ENCODE peak calls at places on chromosomes 5 and 9, in eight cellular contexts. Z is CD8-positive, alpha-beta T cell; P is A673; U is A549; K is small intestine; X is transverse colon; S is H9; M is neural progenitor cell. B is an unnamed sample.

GRCh38 chr5:35354751-35355150 is 124.5 kb upstream of the PRLR start:
- DNase-seq in Z (no peak), P (no peak), U (no peak), K (no peak), X (no peak), S (no peak), M (no peak), B (peak; percentile 24)

GRCh38 chr5:80481019-80481893 is 6.6 kb upstream of the FAM151B start:
- DNase-seq in Z (peak; percentile 31), P (peak; percentile 78), U (peak; percentile 63), K (peak; percentile 74), X (peak; percentile 40), S (peak; percentile 45), M (peak; percentile 57), B (peak; percentile 32)

GRCh38 chr5:10581867-10582511 is 18.1 kb downstream of the ANKRD33B start:
- DNase-seq in Z (peak; percentile 4), P (no peak), U (no peak), K (no peak), X (no peak), S (no peak), M (no peak), B (no peak)

GRCh38 chr5:96483878-96484277 is 50.8 kb upstream of the PCSK1 start:
- DNase-seq in Z (no peak), P (peak; percentile 52), U (peak; percentile 42), K (peak; percentile 2), X (no peak), S (no peak), M (peak; percentile 71), B (no peak)

GRCh38 chr9:14723301-14723700 is 768 bp upstream of the CER1 start:
- DNase-seq in Z (no peak), P (no peak), U (no peak), K (no peak), X (no peak), S (no peak), M (peak; percentile 10), B (no peak)

GRCh38 chr5:43010956-43011355 is 29.2 kb downstream of the ANXA2R start:
- DNase-seq in Z (no peak), P (peak; percentile 43), U (no peak), K (no peak), X (no peak), S (no peak), M (no peak), B (no peak)

GRCh38 chr5:144230806-144231205 is 60.1 kb downstream of the KCTD16 start:
- DNase-seq in Z (no peak), P (no peak), U (peak; percentile 10), K (peak; percentile 70), X (peak; percentile 6), S (no peak), M (no peak), B (no peak)

GRCh38 chr9:8855046-8855445 is 1055.5 kb upstream of the DMAC1 start:
- DNase-seq in Z (no peak), P (peak; percentile 11), U (peak; percentile 17), K (no peak), X (no peak), S (no peak), M (peak; percentile 42), B (no peak)

GRCh38 chr5:84392836-84393235 is 8.2 kb upstream of the EDIL3 start:
- DNase-seq in Z (no peak), P (no peak), U (no peak), K (no peak), X (no peak), S (no peak), M (no peak), B (no peak)

GRCh38 chr9:130731355-130731754 is 37.8 kb downstream of the EXOSC2 start:
- DNase-seq in Z (no peak), P (no peak), U (no peak), K (peak; percentile 45), X (no peak), S (no peak), M (no peak), B (no peak)

GRCh38 chr5:14256026-14256690 is 113.0 kb downstream of the TRIO start:
- DNase-seq in Z (no peak), P (no peak), U (peak; percentile 20), K (no peak), X (no peak), S (no peak), M (no peak), B (no peak)

GRCh38 chr5:93586948-93587918 is 4.2 kb downstream of the NR2F1 start:
- DNase-seq in Z (no peak), P (no peak), U (no peak), K (no peak), X (no peak), S (no peak), M (peak; percentile 63), B (no peak)

GRCh38 chr5:39948867-39949468 is 524.2 kb upstream of the DAB2 start:
- DNase-seq in Z (peak; percentile 66), P (peak; percentile 83), U (peak; percentile 77), K (peak; percentile 79), X (peak; percentile 53), S (peak; percentile 28), M (peak; percentile 85), B (peak; percentile 83)

GRCh38 chr9:105216440-105217178 is 27.8 kb upstream of the SLC44A1 start:
- DNase-seq in Z (no peak), P (no peak), U (no peak), K (peak; percentile 87), X (peak; percentile 54), S (no peak), M (no peak), B (peak; percentile 58)

GRCh38 chr5:174472956-174473355 is 251.4 kb upstream of the MSX2 start:
- DNase-seq in Z (no peak), P (no peak), U (no peak), K (no peak), X (no peak), S (no peak), M (no peak), B (no peak)

GRCh38 chr9:124660341-124660801 is 110.7 kb downstream of the NR6A1 start:
- DNase-seq in Z (no peak), P (peak; percentile 72), U (peak; percentile 57), K (peak; percentile 33), X (peak; percentile 11), S (peak; percentile 27), M (peak; percentile 83), B (no peak)

DNA sequence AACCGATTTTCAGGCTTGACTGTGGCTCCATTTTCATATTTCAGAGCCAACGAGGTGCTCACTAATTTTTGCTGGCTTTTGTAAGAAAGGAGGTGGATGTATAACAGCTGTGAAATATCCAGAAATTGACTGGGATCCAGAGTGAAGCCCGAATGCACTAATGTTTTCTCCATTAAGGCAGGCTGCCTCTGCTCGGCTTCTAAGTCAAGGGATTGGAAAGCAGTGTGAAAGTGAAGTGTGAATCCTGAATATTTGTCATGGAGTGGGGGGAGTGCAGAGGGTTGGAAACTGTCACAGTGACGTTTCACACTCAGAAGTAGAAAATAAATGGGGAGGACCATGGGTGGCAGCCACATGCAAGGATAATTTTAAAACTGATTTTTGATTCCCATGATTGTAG is 237.4 kb downstream of the GOLPH3 start:
- DNase-seq in Z (no peak), P (no peak), U (no peak), K (no peak), X (no peak), S (no peak), M (no peak), B (no peak)
- H3K4me1 ChIP-seq in Z (no peaks in the 10 kb centered on the region), P (peaks cover 19% of the 10 kb centered on the region), U (peaks cover 5% of the 10 kb centered on the region), K (no peaks in the 10 kb centered on the region), X (peaks cover 10% of the 10 kb centered on the region), S (peaks cover 3% of the 10 kb centered on the region), M (peaks cover 11% of the 10 kb centered on the region), B (peaks cover 8% of the 10 kb centered on the region)

DNA sequence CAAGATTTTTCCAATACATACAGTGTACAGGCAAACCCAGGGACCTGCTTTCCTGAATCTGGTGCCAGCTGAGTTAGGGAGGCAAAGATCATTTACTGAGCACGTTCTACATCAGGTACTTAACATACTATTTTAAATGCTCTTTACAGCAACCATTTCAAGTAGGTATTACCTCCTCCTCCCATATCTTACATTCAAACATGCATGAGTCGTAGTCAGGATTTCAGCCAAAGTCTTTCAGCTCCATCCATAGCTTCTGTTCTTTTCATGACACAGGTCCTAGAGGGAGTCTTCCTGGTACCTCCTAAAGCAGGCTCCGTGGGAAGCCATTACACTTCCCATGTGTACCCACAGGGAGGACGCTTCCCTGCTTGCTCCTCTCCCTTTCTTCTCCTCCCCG is 11.7 kb downstream of the KCNV2 start:
- DNase-seq in Z (no peak), P (no peak), U (no peak), K (no peak), X (no peak), S (no peak), M (no peak), B (no peak)
- H3K4me1 ChIP-seq in Z (no peaks in the 10 kb centered on the region), P (peaks cover 6% of the 10 kb centered on the region), U (peaks cover 31% of the 10 kb centered on the region), K (no peaks in the 10 kb centered on the region), X (peaks cover 7% of the 10 kb centered on the region), S (no peaks in the 10 kb centered on the region), M (peaks cover 20% of the 10 kb centered on the region), B (peaks cover 11% of the 10 kb centered on the region)

DNA sequence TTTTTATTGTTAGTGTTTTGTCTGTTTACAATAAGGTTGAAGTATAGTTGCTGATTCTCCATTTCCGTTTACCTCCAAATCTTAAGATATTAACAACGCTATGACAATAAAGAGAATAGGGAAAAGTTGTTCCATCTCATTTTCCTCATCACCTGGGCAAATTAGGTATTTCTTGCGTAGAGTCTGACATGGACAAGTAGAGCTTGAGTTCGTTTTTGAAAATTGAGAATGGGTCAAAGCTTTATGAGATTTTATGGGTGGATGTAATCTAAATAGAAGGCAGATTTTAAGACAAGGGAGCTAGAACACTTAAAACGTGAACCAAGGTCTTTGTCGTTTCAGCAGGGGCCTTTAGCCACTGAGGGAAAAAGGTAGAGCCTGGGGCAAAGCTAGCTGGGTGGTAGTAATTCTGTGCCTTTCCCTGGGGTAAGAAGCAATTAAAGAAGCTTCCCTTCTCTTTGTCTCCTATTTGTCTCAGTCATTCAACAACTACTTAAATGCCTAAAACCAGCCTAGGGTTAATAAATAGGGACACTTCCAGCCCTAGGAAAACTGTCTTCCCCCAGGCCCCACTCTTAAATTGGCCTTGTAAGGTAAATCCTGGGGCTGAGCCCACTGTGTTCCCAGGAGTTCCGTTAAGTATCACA is 551 bp upstream of the CAAP1 start:
- DNase-seq in Z (no peak), P (no peak), U (no peak), K (no peak), X (no peak), S (no peak), M (peak; percentile 5), B (no peak)
- H3K4me1 ChIP-seq in Z (peaks cover 19% of the 10 kb centered on the region), P (no peaks in the 10 kb centered on the region), U (peaks cover 12% of the 10 kb centered on the region), K (peaks cover 6% of the 10 kb centered on the region), X (peaks cover 43% of the 10 kb centered on the region), S (no peaks in the 10 kb centered on the region), M (peaks cover 13% of the 10 kb centered on the region), B (no peaks in the 10 kb centered on the region)

GRCh38 chr5:172999974-173000373 is 16.4 kb downstream of the ATP6V0E1 start:
- DNase-seq in Z (no peak), P (no peak), U (no peak), K (no peak), X (no peak), S (no peak), M (no peak), B (no peak)

GRCh38 chr5:173003360-173003759 is 19.8 kb downstream of the ATP6V0E1 start:
- DNase-seq in Z (no peak), P (no peak), U (no peak), K (no peak), X (no peak), S (no peak), M (no peak), B (no peak)

GRCh38 chr5:173001229-173001841 is 17.8 kb downstream of the ATP6V0E1 start:
- DNase-seq in Z (peak; percentile 27), P (no peak), U (no peak), K (no peak), X (no peak), S (no peak), M (no peak), B (peak; percentile 13)

GRCh38 chr5:172999351-172999973 is 15.9 kb downstream of the ATP6V0E1 start:
- DNase-seq in Z (no peak), P (no peak), U (no peak), K (no peak), X (no peak), S (no peak), M (no peak), B (no peak)

GRCh38 chr5:173004447-173004846 is 20.9 kb downstream of the ATP6V0E1 start:
- DNase-seq in Z (no peak), P (no peak), U (no peak), K (no peak), X (no peak), S (no peak), M (no peak), B (no peak)
- H3K4me1 ChIP-seq in Z (peaks cover 39% of the 10 kb centered on the region), P (no peaks in the 10 kb centered on the region), U (peaks cover 11% of the 10 kb centered on the region), K (peaks cover 9% of the 10 kb centered on the region), X (peaks cover 72% of the 10 kb centered on the region), S (no peaks in the 10 kb centered on the region), M (peaks cover 14% of the 10 kb centered on the region), B (peaks cover 17% of the 10 kb centered on the region)

B was measured in testis.